ENCODE peak calls at places on chromosomes 16 and 17, in seven cellular contexts. B is activated T-cell treated with anti-CD3 and anti-CD28 coated beads, Interleukin-2, amount 50 U/mL, for 4 hours; Y is GM23338; N is HCT116; H is esophagus mucosa; Q is stimulated activated naive CD8-positive, alpha-beta T cell treated with anti-CD3 and anti-CD28 coated beads, Interleukin-15, Interleukin-2, amounts not matched to agents 100 U/mL and 50 U/mL, for 24 hours; D is right cardiac atrium. A is an unnamed sample.

GRCh38 chr17:75024686-75025397 is 12.4 kb downstream of the MRPL58 start:
- ATAC-seq in B (peak; percentile 65), Y (no peak), N (no peak), H (no peak), Q (no peak), D (no peak), A (peak; percentile 29)

GRCh38 chr16:77137045-77137444 is 53.9 kb upstream of the MON1B start:
- ATAC-seq in B (no peak), Y (no peak), N (no peak), H (no peak), Q (no peak), D (no peak), A (no peak)

GRCh38 chr16:49469930-49470451 is 96.4 kb downstream of the C16orf78 start:
- ATAC-seq in B (no peak), Y (no peak), N (no peak), H (no peak), Q (no peak), D (no peak), A (no peak)

GRCh38 chr17:5260542-5260941 is 21.5 kb upstream of the RABEP1 start:
- ATAC-seq in B (no peak), Y (no peak), N (no peak), H (peak; percentile 28), Q (no peak), D (no peak), A (no peak)

GRCh38 chr16:30028438-30029093 is 2.5 kb downstream of the TLCD3B start:
- ATAC-seq in B (no peak), Y (peak; percentile 56), N (peak; percentile 45), H (no peak), Q (no peak), D (peak; percentile 27), A (no peak)

GRCh38 chr17:8496081-8496480 is 60.4 kb downstream of the NDEL1 start:
- ATAC-seq in B (no peak), Y (no peak), N (no peak), H (no peak), Q (no peak), D (no peak), A (no peak)

GRCh38 chr17:3915642-3916012 is 638 bp downstream of the P2RX1 start:
- ATAC-seq in B (no peak), Y (no peak), N (no peak), H (no peak), Q (no peak), D (no peak), A (no peak)

GRCh38 chr17:9090641-9091096 is 69.4 kb downstream of the NTN1 start:
- ATAC-seq in B (no peak), Y (no peak), N (no peak), H (no peak), Q (no peak), D (peak; percentile 67), A (no peak)

GRCh38 chr17:61928101-61928436 is 287 bp upstream of the INTS2 start:
- ATAC-seq in B (no peak), Y (no peak), N (peak; percentile 24), H (no peak), Q (no peak), D (no peak), A (no peak)

GRCh38 chr17:31067699-31068184 is 27.0 kb upstream of the NF1 start:
- ATAC-seq in B (no peak), Y (no peak), N (peak; percentile 74), H (peak; percentile 77), Q (no peak), D (peak; percentile 67), A (peak; percentile 49)

GRCh38 chr16:12458051-12458450 is 345.6 kb downstream of the CPPED1 start:
- ATAC-seq in B (no peak), Y (no peak), N (no peak), H (no peak), Q (no peak), D (no peak), A (no peak)